ENCODE peak calls at places on chromosomes 11 and 22, in six cellular contexts. O, S, M, L, G and A are unnamed samples.

GRCh38 chr11:112564228-112564955 is 303.7 kb upstream of the PLET1 start:
- DNase-seq in S (peak; percentile 28), G (no peak), O (no peak), L (no peak), M (no peak), A (no peak)

GRCh38 chr11:108654994-108655631 is 9.8 kb upstream of the DDX10 start:
- DNase-seq in L (peak; percentile 55), M (peak; percentile 44), G (peak; percentile 61), S (peak; percentile 63), O (no peak), A (peak; percentile 46)

GRCh38 chr22:49230194-49230577 is 597.5 kb downstream of the BRD1 start:
- DNase-seq in G (peak; percentile 66), S (no peak), O (no peak), M (no peak), L (peak; percentile 76), A (peak; percentile 57)

GRCh38 chr11:66106786-66107599 is 36.9 kb downstream of the PACS1 start:
- DNase-seq in M (no peak), L (no peak), G (no peak), S (no peak), O (no peak), A (no peak)

GRCh38 chr11:63536669-63537292 is at the start of gene PLAAT4:
- DNase-seq in M (peak; percentile 54), O (no peak), S (peak; percentile 50), G (no peak), L (no peak), A (no peak)

GRCh38 chr11:43825217-43825816 is 55.3 kb upstream of the ALKBH3 start:
- DNase-seq in O (no peak), L (peak; percentile 55), M (no peak), G (peak; percentile 35), S (peak; percentile 27), A (peak; percentile 36)

GRCh38 chr11:76153609-76153949 is 52.7 kb downstream of the WNT11 start:
- DNase-seq in S (no peak), G (no peak), O (no peak), M (no peak), L (no peak), A (no peak)

GRCh38 chr11:112355726-112356125 is 95.1 kb upstream of the PLET1 start:
- DNase-seq in L (peak; percentile 51), S (no peak), O (peak; percentile 73), M (peak; percentile 31), G (peak; percentile 39), A (peak; percentile 27)

GRCh38 chr22:43543522-43544281 is 131.9 kb downstream of the MPPED1 start:
- DNase-seq in S (no peak), O (no peak), M (no peak), G (no peak), L (no peak), A (no peak)

GRCh38 chr11:84645988-84646689 is 981.0 kb downstream of the DLG2 start:
- DNase-seq in M (no peak), S (peak; percentile 73), L (no peak), G (no peak), O (no peak), A (no peak)

GRCh38 chr22:29040385-29041275 is 21.0 kb downstream of the C22orf31 start:
- DNase-seq in O (no peak), G (peak; percentile 75), S (peak; percentile 83), M (peak; percentile 74), L (peak; percentile 82), A (peak; percentile 67)
- TF ChIP-seq CTCF in O (peak; percentile 99), G (peak; percentile 97), S (peak; percentile 94), M (peak; percentile 96), L (peak; percentile 98), A (peak; percentile 90)

DNA sequence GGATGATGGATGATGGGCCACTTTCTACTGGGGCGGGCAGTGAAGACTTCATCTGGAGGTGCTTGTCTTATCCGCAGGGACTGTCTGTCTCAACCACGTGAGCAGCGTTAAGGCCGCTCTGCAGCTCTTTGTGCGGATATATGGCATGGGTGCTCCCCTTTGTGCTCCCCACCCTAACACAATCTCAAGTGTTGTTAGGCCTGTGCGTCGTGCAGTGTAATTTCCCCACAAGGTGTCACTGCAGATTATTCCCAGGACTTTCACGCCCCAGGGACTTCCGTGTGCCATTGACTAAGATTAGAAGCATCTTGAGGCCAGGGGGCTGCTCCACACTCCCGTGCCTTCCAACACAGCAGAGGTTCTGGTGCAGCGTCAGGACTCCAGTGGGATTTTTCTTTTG is 65.3 kb downstream of the TBC1D22A start:
- DNase-seq in O (no peak), L (no peak), G (no peak), S (no peak), M (no peak), A (no peak)
- TF ChIP-seq CTCF in O (no peak), L (no peak), G (no peak), S (no peak), M (no peak), A (no peak)

GRCh38 chr11:129289350-129290040 is 86.2 kb upstream of the BARX2 start:
- DNase-seq in L (no peak), O (no peak), M (no peak), G (no peak), S (no peak), A (no peak)
- TF ChIP-seq CTCF in L (peak; percentile 16), O (no peak), M (no peak), G (no peak), S (no peak), A (no peak)

GRCh38 chr11:116808262-116809175 is 14.6 kb downstream of the APOA4 start:
- DNase-seq in L (no peak), S (peak; percentile 92), G (no peak), M (peak; percentile 81), O (peak; percentile 87), A (no peak)
- TF ChIP-seq CTCF in L (no peak), S (no peak), G (no peak), M (no peak), O (no peak), A (no peak)

GRCh38 chr11:119484741-119485605 is 62.0 kb upstream of the THY1 start:
- DNase-seq in G (no peak), S (no peak), M (peak; percentile 24), O (no peak), L (peak; percentile 51), A (peak; percentile 36)
- TF ChIP-seq CTCF in G (peak; percentile 13), S (no peak), M (no peak), O (no peak), L (peak; percentile 39), A (peak; percentile 38)

GRCh38 chr11:845872-846271 is 3.2 kb downstream of the TSPAN4 start:
- DNase-seq in M (no peak), G (no peak), L (no peak), S (no peak), O (no peak), A (no peak)

GRCh38 chr11:843086-843704 is 543 bp downstream of the TSPAN4 start:
- DNase-seq in S (no peak), O (no peak), G (no peak), L (no peak), M (no peak), A (no peak)

GRCh38 chr11:843818-844692 is 1.4 kb downstream of the TSPAN4 start:
- DNase-seq in M (peak; percentile 68), L (peak; percentile 91), G (peak; percentile 83), O (peak; percentile 97), S (peak; percentile 91), A (peak; percentile 77)

GRCh38 chr11:846496-847098 is 3.9 kb downstream of the TSPAN4 start:
- DNase-seq in G (no peak), M (no peak), S (no peak), L (no peak), O (no peak), A (no peak)

DNA sequence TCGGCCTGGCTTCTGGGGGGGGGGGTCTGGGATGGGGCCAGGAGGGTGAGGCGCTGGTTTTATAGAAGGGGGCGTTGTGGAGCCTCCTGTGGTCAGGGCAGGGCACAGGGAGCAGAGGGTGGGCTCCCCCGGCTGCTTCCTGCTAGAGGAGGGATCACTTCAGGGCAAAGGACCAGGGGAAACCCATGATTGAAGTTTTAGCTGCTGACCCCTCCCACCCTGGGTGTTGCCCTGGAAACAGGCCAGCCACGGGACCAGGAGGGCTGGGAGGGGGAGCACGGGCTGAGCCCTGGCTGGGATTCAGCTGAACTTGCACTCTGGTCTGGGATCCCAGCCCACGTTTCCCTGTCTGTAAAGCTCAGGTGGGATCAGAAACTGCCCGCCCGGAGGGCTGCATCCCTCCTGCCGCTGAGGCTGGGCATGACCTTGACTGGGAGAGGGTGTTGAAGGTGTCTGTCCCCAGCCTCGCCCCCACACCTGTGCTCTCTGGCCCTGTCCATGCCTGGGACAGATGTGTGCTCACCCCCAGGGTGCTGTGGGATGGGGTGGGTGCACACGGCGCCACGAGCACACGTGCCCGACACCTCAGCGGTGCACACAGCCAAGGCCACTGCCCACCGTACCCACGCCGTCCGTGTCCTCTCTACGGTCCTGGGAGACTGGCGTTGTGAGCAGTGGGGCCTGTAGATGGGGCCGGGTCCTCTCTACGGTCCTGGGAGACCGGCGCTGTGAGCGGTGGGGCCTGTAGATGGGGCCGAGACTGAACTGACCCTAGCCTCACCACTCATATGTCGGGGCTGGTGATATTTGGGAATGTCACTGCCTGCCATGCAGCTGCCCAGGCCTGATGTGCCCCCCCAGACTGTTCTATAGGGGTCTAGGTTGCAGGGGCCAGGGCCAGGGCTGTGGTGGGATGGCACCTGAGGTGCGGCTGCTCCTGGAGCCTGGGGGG is 2.3 kb downstream of the TSPAN4 start:
- DNase-seq in L (peak; percentile 83), S (peak; percentile 92), M (peak; percentile 77), G (peak; percentile 55), O (peak; percentile 94), A (peak; percentile 72)
- TF ChIP-seq CTCF in L (no peak), S (no peak), M (no peak), G (peak; percentile 1), O (peak; percentile 19), A (no peak)